ENCODE peak calls at places on chromosomes 7 and 10, in six cellular contexts. One of them, this sample, is unnamed.

GRCh38 chr7:141416691-141417268 is 134.4 kb upstream of the AGK start:
- DNase-seq in cardiac fibroblast: no peak
- DNase-seq in body of pancreas: no peak
- DNase-seq in right atrium auricular region: no peak
- DNase-seq in IMR-90: no peak
- DNase-seq in CD4-positive, alpha-beta T cell: no peak
- DNase-seq in this sample: no peak

GRCh38 chr7:70229242-70229641 is 631.0 kb downstream of the AUTS2 start:
- DNase-seq in cardiac fibroblast: no peak
- DNase-seq in body of pancreas: no peak
- DNase-seq in right atrium auricular region: no peak
- DNase-seq in IMR-90: no peak
- DNase-seq in CD4-positive, alpha-beta T cell: no peak
- DNase-seq in this sample: no peak

GRCh38 chr7:157541796-157542668 is 205.2 kb downstream of the DNAJB6 start:
- DNase-seq in cardiac fibroblast: no peak
- DNase-seq in body of pancreas: no peak
- DNase-seq in right atrium auricular region: no peak
- DNase-seq in IMR-90: no peak
- DNase-seq in CD4-positive, alpha-beta T cell: no peak
- DNase-seq in this sample: no peak

GRCh38 chr10:87865201-87866025 is 2.0 kb downstream of the PTEN start:
- DNase-seq in cardiac fibroblast: peak
- DNase-seq in body of pancreas: no peak
- DNase-seq in right atrium auricular region: no peak
- DNase-seq in IMR-90: no peak
- DNase-seq in CD4-positive, alpha-beta T cell: no peak
- DNase-seq in this sample: no peak

GRCh38 chr10:48667960-48668541 is 16.6 kb upstream of the WDFY4 start:
- DNase-seq in cardiac fibroblast: no peak
- DNase-seq in body of pancreas: no peak
- DNase-seq in right atrium auricular region: no peak
- DNase-seq in IMR-90: no peak
- DNase-seq in CD4-positive, alpha-beta T cell: no peak
- DNase-seq in this sample: no peak

GRCh38 chr10:116880716-116881440 is 31.6 kb downstream of the ENO4 start:
- DNase-seq in cardiac fibroblast: peak
- DNase-seq in body of pancreas: no peak
- DNase-seq in right atrium auricular region: no peak
- DNase-seq in IMR-90: no peak
- DNase-seq in CD4-positive, alpha-beta T cell: no peak
- DNase-seq in this sample: no peak

GRCh38 chr10:68155615-68156205 is 46.4 kb downstream of the MYPN start:
- DNase-seq in cardiac fibroblast: peak
- DNase-seq in body of pancreas: no peak
- DNase-seq in right atrium auricular region: no peak
- DNase-seq in IMR-90: peak
- DNase-seq in CD4-positive, alpha-beta T cell: no peak
- DNase-seq in this sample: no peak

GRCh38 chr7:94696981-94697670 is 41.2 kb upstream of the SGCE start:
- DNase-seq in cardiac fibroblast: peak
- DNase-seq in body of pancreas: peak
- DNase-seq in right atrium auricular region: peak
- DNase-seq in IMR-90: peak
- DNase-seq in CD4-positive, alpha-beta T cell: no peak
- DNase-seq in this sample: peak

GRCh38 chr7:37107047-37107446 is 341.6 kb downstream of the ELMO1 start:
- DNase-seq in cardiac fibroblast: no peak
- DNase-seq in body of pancreas: no peak
- DNase-seq in right atrium auricular region: no peak
- DNase-seq in IMR-90: no peak
- DNase-seq in CD4-positive, alpha-beta T cell: no peak
- DNase-seq in this sample: no peak

GRCh38 chr7:108441392-108441955 is 14.8 kb downstream of the NRCAM start:
- DNase-seq in cardiac fibroblast: no peak
- DNase-seq in body of pancreas: no peak
- DNase-seq in right atrium auricular region: no peak
- DNase-seq in IMR-90: no peak
- DNase-seq in CD4-positive, alpha-beta T cell: no peak
- DNase-seq in this sample: no peak

GRCh38 chr10:129959544-129960492 is 4.3 kb downstream of the EBF3 start:
- DNase-seq in cardiac fibroblast: peak
- DNase-seq in body of pancreas: no peak
- DNase-seq in right atrium auricular region: no peak
- DNase-seq in IMR-90: no peak
- DNase-seq in CD4-positive, alpha-beta T cell: no peak
- DNase-seq in this sample: no peak

GRCh38 chr7:45177801-45178200 is 20.2 kb downstream of the RAMP3 start:
- DNase-seq in cardiac fibroblast: no peak
- DNase-seq in body of pancreas: no peak
- DNase-seq in right atrium auricular region: no peak
- DNase-seq in IMR-90: no peak
- DNase-seq in CD4-positive, alpha-beta T cell: no peak
- DNase-seq in this sample: no peak

GRCh38 chr7:35012155-35012554 is 25.1 kb downstream of the DPY19L1 start:
- DNase-seq in cardiac fibroblast: no peak
- DNase-seq in body of pancreas: no peak
- DNase-seq in right atrium auricular region: no peak
- DNase-seq in IMR-90: no peak
- DNase-seq in CD4-positive, alpha-beta T cell: no peak
- DNase-seq in this sample: no peak

GRCh38 chr10:54776622-54777021 is 24.4 kb downstream of the PCDH15 start:
- DNase-seq in cardiac fibroblast: no peak
- DNase-seq in body of pancreas: no peak
- DNase-seq in right atrium auricular region: no peak
- DNase-seq in IMR-90: no peak
- DNase-seq in CD4-positive, alpha-beta T cell: no peak
- DNase-seq in this sample: no peak

GRCh38 chr7:82105463-82105862 is 335.6 kb upstream of the HGF start:
- DNase-seq in cardiac fibroblast: peak
- DNase-seq in body of pancreas: no peak
- DNase-seq in right atrium auricular region: no peak
- DNase-seq in IMR-90: peak
- DNase-seq in CD4-positive, alpha-beta T cell: no peak
- DNase-seq in this sample: no peak

GRCh38 chr7:7719235-7719634 is 828 bp upstream of the RPA3 start:
- DNase-seq in cardiac fibroblast: peak
- DNase-seq in body of pancreas: peak
- DNase-seq in right atrium auricular region: no peak
- DNase-seq in IMR-90: peak
- DNase-seq in CD4-positive, alpha-beta T cell: no peak
- DNase-seq in this sample: no peak

GRCh38 chr10:48807786-48808185 is 123.1 kb downstream of the WDFY4 start:
- DNase-seq in cardiac fibroblast: no peak
- DNase-seq in body of pancreas: no peak
- DNase-seq in right atrium auricular region: no peak
- DNase-seq in IMR-90: no peak
- DNase-seq in CD4-positive, alpha-beta T cell: no peak
- DNase-seq in this sample: no peak

GRCh38 chr10:3131098-3131497 is 41.5 kb downstream of the PITRM1 start:
- DNase-seq in cardiac fibroblast: peak
- DNase-seq in body of pancreas: no peak
- DNase-seq in right atrium auricular region: no peak
- DNase-seq in IMR-90: peak
- DNase-seq in CD4-positive, alpha-beta T cell: no peak
- DNase-seq in this sample: no peak

GRCh38 chr7:27179503-27180430 is 5.3 kb downstream of the HOXA11 start:
- DNase-seq in cardiac fibroblast: peak
- DNase-seq in body of pancreas: peak
- DNase-seq in right atrium auricular region: no peak
- DNase-seq in IMR-90: peak
- DNase-seq in CD4-positive, alpha-beta T cell: peak
- DNase-seq in this sample: peak

GRCh38 chr10:70053896-70054641 is 1.4 kb downstream of the MACROH2A2 start:
- DNase-seq in cardiac fibroblast: peak
- DNase-seq in body of pancreas: peak
- DNase-seq in right atrium auricular region: no peak
- DNase-seq in IMR-90: no peak
- DNase-seq in CD4-positive, alpha-beta T cell: no peak
- DNase-seq in this sample: no peak
- TF ChIP-seq CTCF in cardiac fibroblast: no peak
- TF ChIP-seq CTCF in body of pancreas: peak
- TF ChIP-seq CTCF in right atrium auricular region: no peak
- TF ChIP-seq CTCF in IMR-90: peak
- TF ChIP-seq CTCF in CD4-positive, alpha-beta T cell: no peak
- TF ChIP-seq CTCF in this sample: no peak

DNA sequence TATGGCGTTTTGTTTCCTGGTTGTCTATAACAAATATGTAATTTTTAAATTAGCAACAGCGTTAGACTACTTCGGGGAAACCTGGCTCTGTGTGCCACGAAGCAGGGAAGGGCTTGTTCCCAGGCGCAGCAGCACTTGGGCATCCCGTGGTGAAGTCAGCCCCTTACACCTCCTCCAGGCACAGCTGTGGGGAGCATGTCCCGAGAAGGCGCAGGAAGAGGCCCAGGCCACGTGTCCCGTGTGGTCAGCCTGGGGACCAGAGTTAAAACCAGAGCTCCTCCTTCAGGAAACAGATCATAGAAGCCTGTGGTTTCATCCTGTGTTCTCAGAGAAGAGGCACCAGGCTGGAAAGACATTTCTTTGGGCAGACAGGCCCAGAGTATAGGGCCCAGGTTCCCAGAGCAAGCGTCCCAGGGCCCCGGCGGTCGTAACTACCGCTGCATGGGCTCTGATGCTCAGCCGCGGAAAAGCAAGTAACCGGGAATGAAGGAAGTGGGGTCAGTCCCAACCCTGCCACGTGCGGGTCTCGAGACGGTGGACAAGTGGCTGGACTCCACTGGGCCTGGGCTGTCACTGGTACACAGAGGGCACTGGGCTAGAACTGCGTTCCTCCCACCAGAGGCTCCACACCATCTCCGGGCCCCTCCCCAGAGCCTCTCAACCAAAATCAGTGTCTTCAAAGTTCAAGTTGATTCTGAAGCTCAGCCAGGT is 7.1 kb downstream of the NUDT1 start:
- DNase-seq in cardiac fibroblast: peak
- DNase-seq in body of pancreas: no peak
- DNase-seq in right atrium auricular region: peak
- DNase-seq in IMR-90: peak
- DNase-seq in CD4-positive, alpha-beta T cell: no peak
- DNase-seq in this sample: no peak
- TF ChIP-seq CTCF in cardiac fibroblast: peak
- TF ChIP-seq CTCF in body of pancreas: no peak
- TF ChIP-seq CTCF in right atrium auricular region: no peak
- TF ChIP-seq CTCF in IMR-90: peak
- TF ChIP-seq CTCF in CD4-positive, alpha-beta T cell: no peak
- TF ChIP-seq CTCF in this sample: no peak

GRCh38 chr10:75889051-75889450 is 457.6 kb downstream of the LRMDA start:
- DNase-seq in cardiac fibroblast: no peak
- DNase-seq in body of pancreas: no peak
- DNase-seq in right atrium auricular region: no peak
- DNase-seq in IMR-90: no peak
- DNase-seq in CD4-positive, alpha-beta T cell: no peak
- DNase-seq in this sample: no peak
- TF ChIP-seq CTCF in cardiac fibroblast: no peak
- TF ChIP-seq CTCF in body of pancreas: no peak
- TF ChIP-seq CTCF in right atrium auricular region: no peak
- TF ChIP-seq CTCF in IMR-90: no peak
- TF ChIP-seq CTCF in CD4-positive, alpha-beta T cell: no peak
- TF ChIP-seq CTCF in this sample: no peak

GRCh38 chr10:115572740-115573455 is 479.7 kb downstream of the ATRNL1 start:
- DNase-seq in cardiac fibroblast: no peak
- DNase-seq in body of pancreas: no peak
- DNase-seq in right atrium auricular region: no peak
- DNase-seq in IMR-90: no peak
- DNase-seq in CD4-positive, alpha-beta T cell: no peak
- DNase-seq in this sample: no peak
- TF ChIP-seq CTCF in cardiac fibroblast: no peak
- TF ChIP-seq CTCF in body of pancreas: peak
- TF ChIP-seq CTCF in right atrium auricular region: no peak
- TF ChIP-seq CTCF in IMR-90: no peak
- TF ChIP-seq CTCF in CD4-positive, alpha-beta T cell: no peak
- TF ChIP-seq CTCF in this sample: no peak

DNA sequence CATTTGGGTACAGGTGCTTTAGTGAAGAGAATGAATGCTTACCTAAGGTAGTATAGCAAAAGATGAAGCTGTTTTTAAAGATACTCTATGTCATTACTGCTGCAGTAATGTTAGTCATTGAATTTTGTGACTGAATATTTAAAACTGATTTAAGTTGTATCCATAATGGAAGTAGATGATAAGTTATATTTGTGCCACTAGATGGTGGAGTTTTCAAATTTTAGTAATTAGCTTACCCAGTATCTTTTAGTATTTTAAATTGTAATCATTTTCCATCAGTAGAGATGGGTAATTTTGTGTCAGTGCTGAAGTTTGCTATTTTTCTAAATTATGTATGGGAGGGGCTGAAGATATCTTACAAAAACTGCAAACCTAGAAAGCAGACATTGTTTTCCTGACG is 25.2 kb downstream of the HBP1 start:
- DNase-seq in cardiac fibroblast: peak
- DNase-seq in body of pancreas: no peak
- DNase-seq in right atrium auricular region: no peak
- DNase-seq in IMR-90: peak
- DNase-seq in CD4-positive, alpha-beta T cell: no peak
- DNase-seq in this sample: no peak
- TF ChIP-seq CTCF in cardiac fibroblast: no peak
- TF ChIP-seq CTCF in body of pancreas: no peak
- TF ChIP-seq CTCF in right atrium auricular region: no peak
- TF ChIP-seq CTCF in IMR-90: peak
- TF ChIP-seq CTCF in CD4-positive, alpha-beta T cell: no peak
- TF ChIP-seq CTCF in this sample: no peak

GRCh38 chr10:112429147-112429546 is 17.6 kb downstream of the ZDHHC6 start:
- DNase-seq in cardiac fibroblast: no peak
- DNase-seq in body of pancreas: no peak
- DNase-seq in right atrium auricular region: no peak
- DNase-seq in IMR-90: no peak
- DNase-seq in CD4-positive, alpha-beta T cell: no peak
- DNase-seq in this sample: no peak

GRCh38 chr10:112429654-112430230 is 17.0 kb downstream of the ZDHHC6 start:
- DNase-seq in cardiac fibroblast: no peak
- DNase-seq in body of pancreas: no peak
- DNase-seq in right atrium auricular region: no peak
- DNase-seq in IMR-90: no peak
- DNase-seq in CD4-positive, alpha-beta T cell: no peak
- DNase-seq in this sample: no peak

GRCh38 chr10:112435013-112435619 is 11.6 kb downstream of the ZDHHC6 start:
- DNase-seq in cardiac fibroblast: peak
- DNase-seq in body of pancreas: no peak
- DNase-seq in right atrium auricular region: no peak
- DNase-seq in IMR-90: peak
- DNase-seq in CD4-positive, alpha-beta T cell: no peak
- DNase-seq in this sample: no peak
- TF ChIP-seq CTCF in cardiac fibroblast: peak
- TF ChIP-seq CTCF in body of pancreas: peak
- TF ChIP-seq CTCF in right atrium auricular region: no peak
- TF ChIP-seq CTCF in IMR-90: peak
- TF ChIP-seq CTCF in CD4-positive, alpha-beta T cell: peak
- TF ChIP-seq CTCF in this sample: no peak

DNA sequence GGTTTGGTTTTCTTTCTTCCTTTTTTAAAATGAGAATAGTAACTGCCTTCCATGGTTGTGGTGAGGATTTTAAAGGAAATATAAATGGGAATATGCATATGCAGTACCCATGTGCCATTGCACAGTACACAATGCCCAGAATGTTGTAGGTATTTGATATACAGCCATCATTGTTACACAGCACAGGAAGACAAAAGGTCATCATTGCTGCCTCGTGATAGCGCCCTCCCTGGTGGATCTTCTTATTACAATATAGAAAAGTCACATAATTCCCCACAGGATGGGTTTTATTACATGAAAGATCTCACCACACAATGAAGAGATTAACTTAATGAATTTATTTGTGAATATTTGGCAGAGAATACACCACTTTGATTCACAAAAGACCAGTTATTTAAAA is 76.5 kb downstream of the PPP1R17 start:
- DNase-seq in cardiac fibroblast: no peak
- DNase-seq in body of pancreas: no peak
- DNase-seq in right atrium auricular region: no peak
- DNase-seq in IMR-90: no peak
- DNase-seq in CD4-positive, alpha-beta T cell: no peak
- DNase-seq in this sample: no peak
- TF ChIP-seq CTCF in cardiac fibroblast: peak
- TF ChIP-seq CTCF in body of pancreas: no peak
- TF ChIP-seq CTCF in right atrium auricular region: no peak
- TF ChIP-seq CTCF in IMR-90: peak
- TF ChIP-seq CTCF in CD4-positive, alpha-beta T cell: no peak
- TF ChIP-seq CTCF in this sample: no peak